ENCODE peak calls at places on chromosomes 11 and 22, in four cellular contexts. A, X, B and Q are unnamed samples.

GRCh38 chr22:37259540-37260029 is 15.5 kb upstream of the RAC2 start:
- DNase-seq in A (no peak), X (no peak), B (peak; percentile 59), Q (peak; percentile 64)

GRCh38 chr11:42651654-42652053 is 660.1 kb upstream of the API5 start:
- DNase-seq in A (no peak), X (no peak), B (no peak), Q (no peak)

GRCh38 chr11:83162377-83162776 is 5.4 kb downstream of the PCF11 start:
- DNase-seq in A (no peak), X (no peak), B (no peak), Q (no peak)

GRCh38 chr11:28529046-28529445 is 420.9 kb downstream of the METTL15 start:
- DNase-seq in A (no peak), X (no peak), B (peak; percentile 70), Q (no peak)

GRCh38 chr11:1858576-1858975 is 5.7 kb downstream of the LSP1 start:
- DNase-seq in A (no peak), X (no peak), B (no peak), Q (no peak)

GRCh38 chr11:78187366-78188011 is 937 bp downstream of the KCTD21 start:
- DNase-seq in A (peak; percentile 49), X (no peak), B (no peak), Q (no peak)

GRCh38 chr22:45878051-45878764 is 98.8 kb downstream of the WNT7B start:
- DNase-seq in A (peak; percentile 50), X (no peak), B (no peak), Q (peak; percentile 77)

GRCh38 chr11:67648796-67649613 is 1.5 kb downstream of the ACY3 start:
- DNase-seq in A (peak; percentile 63), X (no peak), B (no peak), Q (no peak)

GRCh38 chr11:69353696-69354544 is 60.0 kb downstream of the MYEOV start:
- DNase-seq in A (peak; percentile 32), X (no peak), B (peak; percentile 7), Q (no peak)